ENCODE peak calls at places on chromosomes 4 and X, in nine cellular contexts. J is GM13976; G is COR-L47; H is NCI-H1417; C is activated CD4-positive, CD25-positive, alpha-beta regulatory T cell; V is A549; L is GM20000; I is GM12878; W is iPS DF 19.7. F is an unnamed sample.
A peak's percentile ranks its signal among the peaks of the same experiment; 100 is the strongest.

GRCh38 chr4:172953896-172954568 is 214.6 kb upstream of the GALNT7 start:
- DNase-seq in J (no peak), G (no peak), H (no peak), C (no peak), V (peak; percentile 31), L (no peak), I (no peak), W (no peak), F (no peak)

GRCh38 chr4:189828298-189828697 is 112.4 kb upstream of the FRG1 start:
- DNase-seq in J (no peak), G (no peak), H (no peak), C (no peak), V (no peak), L (no peak), I (no peak), W (no peak), F (no peak)

GRCh38 chr4:170675568-170676262 is 586.0 kb upstream of the AADAT start:
- DNase-seq in J (no peak), G (no peak), H (no peak), C (no peak), V (no peak), L (no peak), I (no peak), W (no peak), F (no peak)

GRCh38 chrX:107153005-107153404 is 34.4 kb upstream of the RBM41 start:
- DNase-seq in J (no peak), G (no peak), H (no peak), C (no peak), V (no peak), L (no peak), I (no peak), W (no peak), F (no peak)

GRCh38 chr4:24642941-24643628 is 58.7 kb upstream of the DHX15 start:
- DNase-seq in J (no peak), G (no peak), H (no peak), C (no peak), V (peak; percentile 67), L (no peak), I (no peak), W (no peak), F (no peak)

GRCh38 chr4:89000844-89001360 is 56.1 kb downstream of the FAM13A start:
- DNase-seq in J (no peak), G (peak; percentile 95), H (peak; percentile 96), C (no peak), V (peak; percentile 60), L (no peak), I (no peak), W (no peak), F (peak; percentile 86)

GRCh38 chrX:17377047-17377692 is 2.2 kb downstream of the NHS start:
- DNase-seq in J (no peak), G (peak; percentile 46), H (peak; percentile 86), C (peak; percentile 0), V (peak; percentile 86), L (no peak), I (no peak), W (no peak), F (peak; percentile 88)

GRCh38 chrX:12771445-12772069 is 19.7 kb upstream of the PRPS2 start:
- DNase-seq in J (peak; percentile 70), G (peak; percentile 1), H (peak; percentile 28), C (peak; percentile 30), V (peak; percentile 73), L (peak; percentile 64), I (peak; percentile 20), W (no peak), F (no peak)

GRCh38 chr4:160825644-160826338 is 1338.0 kb downstream of the FSTL5 start:
- DNase-seq in J (no peak), G (no peak), H (no peak), C (no peak), V (no peak), L (no peak), I (no peak), W (no peak), F (no peak)

F was measured in NCI-H345.